ENCODE peak calls at places on chromosomes 16 and 17, in six cellular contexts. Y, E, K, A, R and N are unnamed samples.

GRCh38 chr16:50690177-50690576 is 3.2 kb upstream of the NOD2 start:
- DNase-seq in Y (no peak), E (no peak), K (no peak), A (no peak), R (no peak), N (no peak)

GRCh38 chr16:9647981-9648701 is 534.1 kb downstream of the GRIN2A start:
- DNase-seq in Y (no peak), E (peak; percentile 50), K (peak; percentile 13), A (peak; percentile 57), R (no peak), N (no peak)

GRCh38 chr17:28509784-28510183 is 3.6 kb downstream of the FOXN1 start:
- DNase-seq in Y (no peak), E (no peak), K (no peak), A (no peak), R (no peak), N (no peak)

GRCh38 chr17:79747508-79748295 is 17.0 kb downstream of the ENPP7 start:
- DNase-seq in Y (no peak), E (no peak), K (no peak), A (no peak), R (no peak), N (no peak)

GRCh38 chr17:38572665-38573365 is 32.9 kb downstream of the SRCIN1 start:
- DNase-seq in Y (no peak), E (no peak), K (peak; percentile 74), A (no peak), R (no peak), N (no peak)

GRCh38 chr16:87734644-87735043 is 31.1 kb downstream of the KLHDC4 start:
- DNase-seq in Y (no peak), E (no peak), K (no peak), A (no peak), R (no peak), N (no peak)

GRCh38 chr17:77392376-77393273 is 251.9 kb downstream of the SEC14L1 start:
- DNase-seq in Y (no peak), E (peak; percentile 71), K (peak; percentile 66), A (peak; percentile 97), R (no peak), N (no peak)

GRCh38 chr17:66123163-66123562 is 68.8 kb downstream of the CEP112 start:
- DNase-seq in Y (peak; percentile 15), E (no peak), K (no peak), A (no peak), R (no peak), N (no peak)

GRCh38 chr16:46686815-46687473 is 2.0 kb downstream of the VPS35 start:
- DNase-seq in Y (no peak), E (no peak), K (no peak), A (no peak), R (no peak), N (no peak)

GRCh38 chr16:9008335-9009260 is 44.9 kb upstream of the USP7 start:
- DNase-seq in Y (no peak), E (peak; percentile 93), K (peak; percentile 88), A (peak; percentile 85), R (peak; percentile 21), N (peak; percentile 80)

GRCh38 chr17:14305785-14306496 is 5.1 kb downstream of the HS3ST3B1 start:
- DNase-seq in Y (no peak), E (no peak), K (no peak), A (no peak), R (no peak), N (no peak)

GRCh38 chr17:4908301-4908700 is 5.4 kb upstream of the CHRNE start:
- DNase-seq in Y (no peak), E (no peak), K (no peak), A (peak; percentile 77), R (no peak), N (no peak)

GRCh38 chr17:44996304-44996703 is 28.2 kb upstream of the C1QL1 start:
- DNase-seq in Y (no peak), E (no peak), K (no peak), A (no peak), R (no peak), N (no peak)

GRCh38 chr16:72566174-72566573 is 394.2 kb upstream of the PMFBP1 start:
- DNase-seq in Y (no peak), E (no peak), K (no peak), A (no peak), R (no peak), N (no peak)

GRCh38 chr17:1959871-1960569 is 65.1 kb downstream of the RTN4RL1 start:
- DNase-seq in Y (no peak), E (no peak), K (no peak), A (no peak), R (no peak), N (no peak)

GRCh38 chr16:30470632-30471007 is 1.9 kb upstream of the ITGAL start:
- DNase-seq in Y (no peak), E (no peak), K (no peak), A (no peak), R (no peak), N (no peak)

GRCh38 chr16:30474684-30475083 is 2.1 kb downstream of the ITGAL start:
- DNase-seq in Y (no peak), E (no peak), K (no peak), A (no peak), R (no peak), N (no peak)

GRCh38 chr16:30473231-30474061 is 904 bp downstream of the ITGAL start:
- DNase-seq in Y (no peak), E (no peak), K (no peak), A (no peak), R (no peak), N (no peak)

GRCh38 chr16:30474062-30474452 is 1.5 kb downstream of the ITGAL start:
- DNase-seq in Y (no peak), E (no peak), K (no peak), A (no peak), R (no peak), N (no peak)

GRCh38 chr16:30472328-30472942 is at the start of gene ITGAL:
- DNase-seq in Y (no peak), E (no peak), K (no peak), A (no peak), R (peak; percentile 98), N (no peak)
- TF ChIP-seq ZNF274 in Y (no peak), E (no peak), K (no peak), A (no peak), R (no peak), N (no peak)

DNA sequence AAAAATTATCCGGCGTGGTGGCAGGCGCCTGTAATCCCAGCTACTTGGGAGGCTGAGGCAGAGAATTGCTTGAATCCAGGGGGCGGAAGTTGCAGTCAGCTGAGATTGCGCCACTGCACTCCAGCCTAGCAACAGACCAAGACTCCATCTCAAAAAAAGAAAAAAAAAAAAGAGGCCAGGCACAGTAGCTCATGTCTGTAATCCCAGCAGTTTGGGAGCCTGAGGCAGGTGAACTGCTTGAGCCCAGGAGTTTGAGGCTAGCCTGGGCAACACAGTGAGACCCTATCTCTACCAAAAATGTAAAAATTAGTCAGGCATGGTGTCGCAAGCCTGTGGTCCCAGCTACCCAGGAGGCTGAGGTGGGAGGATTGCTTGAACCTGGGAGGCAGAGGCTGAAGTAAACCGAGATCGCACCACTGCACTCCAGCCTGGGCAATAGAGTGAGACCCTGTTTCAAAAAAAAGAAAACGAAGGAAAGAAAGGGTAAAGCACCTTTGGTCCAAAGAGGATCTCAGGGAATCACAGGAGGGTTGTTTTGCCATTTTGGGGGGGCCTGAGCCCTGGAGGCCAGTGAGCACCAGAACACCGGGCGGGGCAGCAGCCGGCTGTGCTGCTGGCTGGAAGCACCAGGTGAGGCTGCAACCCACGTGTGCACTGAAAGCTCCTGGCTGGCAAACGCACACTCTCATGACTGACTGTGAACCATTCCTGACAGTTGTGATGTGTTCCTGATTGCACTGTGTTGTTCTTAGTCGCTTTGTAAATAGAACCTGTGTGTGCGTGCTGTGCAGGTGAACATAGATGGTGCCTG is 18.4 kb downstream of the HS3ST6 start:
- DNase-seq in Y (no peak), E (no peak), K (no peak), A (no peak), R (no peak), N (no peak)
- H3K9ac ChIP-seq in Y (no peak overlapping the region), E (no peak overlapping the region), K (no peak overlapping the region), A (no peak overlapping the region), R (no peak overlapping the region), N (no peak overlapping the region)

GRCh38 chr16:4091638-4092037 is 24.6 kb downstream of the ADCY9 start:
- DNase-seq in Y (no peak), E (no peak), K (no peak), A (no peak), R (no peak), N (no peak)

GRCh38 chr16:4092547-4093265 is 23.5 kb downstream of the ADCY9 start:
- DNase-seq in Y (no peak), E (no peak), K (no peak), A (no peak), R (no peak), N (no peak)

GRCh38 chr16:4089251-4089810 is 26.9 kb downstream of the ADCY9 start:
- DNase-seq in Y (no peak), E (no peak), K (no peak), A (no peak), R (no peak), N (no peak)

GRCh38 chr16:4089811-4090293 is 26.4 kb downstream of the ADCY9 start:
- DNase-seq in Y (no peak), E (no peak), K (no peak), A (no peak), R (no peak), N (no peak)

GRCh38 chr16:4090476-4090875 is 25.8 kb downstream of the ADCY9 start:
- DNase-seq in Y (no peak), E (no peak), K (no peak), A (no peak), R (no peak), N (no peak)
- TF ChIP-seq ZNF274 in Y (no peak), E (no peak), K (no peak), A (no peak), R (no peak), N (no peak)

GRCh38 chr17:18250259-18250658 is 8.3 kb downstream of the FLII start:
- DNase-seq in Y (no peak), E (no peak), K (no peak), A (no peak), R (no peak), N (no peak)
- H3K9ac ChIP-seq in Y (no peak overlapping the region), E (no peak overlapping the region), K (no peak overlapping the region), A (no peak overlapping the region), R (no peak overlapping the region), N (no peak overlapping the region)

GRCh38 chr17:57900991-57901743 is 51.3 kb upstream of the MRPS23 start:
- DNase-seq in Y (no peak), E (no peak), K (no peak), A (no peak), R (no peak), N (no peak)

GRCh38 chr17:57902117-57902799 is 52.4 kb upstream of the MRPS23 start:
- DNase-seq in Y (no peak), E (no peak), K (no peak), A (no peak), R (peak; percentile 88), N (no peak)

GRCh38 chr17:57899822-57900221 is 50.0 kb upstream of the MRPS23 start:
- DNase-seq in Y (no peak), E (no peak), K (no peak), A (no peak), R (no peak), N (no peak)

GRCh38 chr17:57898487-57899311 is 48.9 kb upstream of the MRPS23 start:
- DNase-seq in Y (no peak), E (peak; percentile 77), K (no peak), A (peak; percentile 72), R (no peak), N (no peak)

GRCh38 chr17:57899391-57899790 is 49.5 kb upstream of the MRPS23 start:
- DNase-seq in Y (no peak), E (no peak), K (no peak), A (no peak), R (no peak), N (no peak)
- TF ChIP-seq ZNF274 in Y (no peak), E (no peak), K (no peak), A (no peak), R (no peak), N (no peak)

GRCh38 chr17:56754523-56755208 is 79.1 kb downstream of the C17orf67 start:
- DNase-seq in Y (no peak), E (no peak), K (no peak), A (peak; percentile 83), R (no peak), N (peak; percentile 47)
- H3K9ac ChIP-seq in Y (no peak overlapping the region), E (no peak overlapping the region), K (no peak overlapping the region), A (no peak overlapping the region), R (no peak overlapping the region), N (no peak overlapping the region)